ENCODE peak calls at places on chromosomes 1 and 21, in four cellular contexts. E, V, T and D are unnamed samples.

GRCh38 chr1:220708929-220709801 is 19.0 kb downstream of the C1orf115 start:
- DNase-seq in E (no peak), T (no peak), V (no peak), D (no peak)

GRCh38 chr1:180252638-180253536 is 22.8 kb downstream of the LHX4 start:
- DNase-seq in V (peak), T (peak), E (no peak), D (peak)

GRCh38 chr1:164320780-164321683 is 238.0 kb upstream of the PBX1 start:
- DNase-seq in V (no peak), E (peak), T (no peak), D (peak)

GRCh38 chr1:4108741-4109625 is 208.9 kb upstream of the C1orf174 start:
- DNase-seq in E (no peak), T (no peak), V (no peak), D (no peak)

GRCh38 chr1:222167111-222167510 is 380.8 kb downstream of the HHIPL2 start:
- DNase-seq in T (peak), E (peak), V (no peak), D (peak)

GRCh38 chr1:45551684-45552083 is 1.1 kb downstream of the AKR1A1 start:
- DNase-seq in V (no peak), E (no peak), T (no peak), D (no peak)

GRCh38 chr1:207058878-207059867 is 6.1 kb downstream of the PFKFB2 start:
- DNase-seq in T (no peak), V (no peak), E (no peak), D (no peak)

GRCh38 chr1:67937651-67938050 is 104.4 kb upstream of the GNG12 start:
- DNase-seq in T (no peak), E (peak), V (no peak), D (peak)

GRCh38 chr1:41347276-41347675 is 14.0 kb upstream of the FOXO6 start:
- DNase-seq in E (no peak), T (no peak), V (no peak), D (no peak)

GRCh38 chr1:180973360-180973759 is 49.3 kb downstream of the STX6 start:
- DNase-seq in E (no peak), V (no peak), T (no peak), D (no peak)

GRCh38 chr21:31557421-31557955 is 102.0 kb upstream of the SOD1 start:
- DNase-seq in E (no peak), V (no peak), T (no peak), D (no peak)

GRCh38 chr1:145892486-145893087 is 6.9 kb upstream of the ANKRD35 start:
- DNase-seq in T (no peak), E (peak), V (no peak), D (peak)

GRCh38 chr21:45296638-45297037 is 8.9 kb upstream of the POFUT2 start:
- DNase-seq in V (no peak), E (no peak), T (no peak), D (no peak)

GRCh38 chr21:45293214-45293725 is 5.6 kb upstream of the POFUT2 start:
- DNase-seq in T (no peak), V (peak), E (no peak), D (peak)

GRCh38 chr21:45293726-45294401 is 6.2 kb upstream of the POFUT2 start:
- DNase-seq in V (no peak), T (no peak), E (no peak), D (no peak)

GRCh38 chr21:45295576-45296365 is 8.1 kb upstream of the POFUT2 start:
- DNase-seq in V (peak), E (peak), T (no peak), D (peak)

GRCh38 chr21:45294509-45295291 is 7.0 kb upstream of the POFUT2 start:
- DNase-seq in T (no peak), V (peak), E (peak), D (peak)
- H3K4me3 ChIP-seq in T (no peak), V (no peak), E (peak), D (peak)

DNA sequence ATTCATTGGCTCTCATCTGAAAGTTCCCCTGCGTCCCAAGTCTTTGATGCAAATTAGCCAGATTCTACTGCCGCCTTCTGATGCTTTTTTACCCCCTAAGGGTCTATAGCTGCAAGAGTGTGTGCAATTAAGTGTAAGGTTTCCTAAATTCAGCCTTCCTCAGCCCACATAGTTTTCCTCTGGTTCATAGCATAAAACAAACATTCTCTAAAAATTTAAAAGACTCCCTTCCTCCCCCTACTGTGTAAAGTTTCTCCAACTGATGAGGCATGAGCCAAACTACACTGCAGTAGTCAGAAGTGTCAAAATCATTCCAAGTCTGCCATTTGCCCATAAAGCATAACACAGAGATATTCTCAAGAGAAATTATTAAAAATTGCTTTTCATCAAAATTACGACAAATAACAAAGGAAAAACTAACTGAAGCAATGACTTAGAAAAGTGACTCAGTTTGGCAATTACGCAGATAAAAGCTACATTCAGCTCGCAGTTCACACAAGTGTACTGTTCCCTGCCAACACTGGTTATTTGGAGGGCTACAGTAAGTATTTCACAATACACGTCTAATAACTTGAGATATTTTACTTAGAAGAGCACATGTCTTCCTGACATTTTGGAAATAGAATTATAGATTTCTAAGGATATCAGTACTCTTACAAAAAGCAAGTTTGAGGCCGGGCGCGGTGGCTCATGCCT is 15.4 kb downstream of the KCNH1 start:
- DNase-seq in T (no peak), V (no peak), E (peak), D (no peak)
- TF ChIP-seq CTCF in T (no peak), V (no peak), E (no peak), D (no peak)

GRCh38 chr1:223731076-223731770 is 18.9 kb downstream of the CAPN2 start:
- DNase-seq in V (peak), E (peak), T (no peak), D (peak)

GRCh38 chr1:223737342-223737741 is 25.0 kb downstream of the CAPN2 start:
- DNase-seq in V (no peak), T (no peak), E (no peak), D (no peak)

GRCh38 chr1:223730471-223730870 is 18.1 kb downstream of the CAPN2 start:
- DNase-seq in V (no peak), E (no peak), T (no peak), D (peak)

GRCh38 chr1:223732993-223733798 is 20.9 kb downstream of the CAPN2 start:
- DNase-seq in E (no peak), V (no peak), T (no peak), D (peak)

DNA sequence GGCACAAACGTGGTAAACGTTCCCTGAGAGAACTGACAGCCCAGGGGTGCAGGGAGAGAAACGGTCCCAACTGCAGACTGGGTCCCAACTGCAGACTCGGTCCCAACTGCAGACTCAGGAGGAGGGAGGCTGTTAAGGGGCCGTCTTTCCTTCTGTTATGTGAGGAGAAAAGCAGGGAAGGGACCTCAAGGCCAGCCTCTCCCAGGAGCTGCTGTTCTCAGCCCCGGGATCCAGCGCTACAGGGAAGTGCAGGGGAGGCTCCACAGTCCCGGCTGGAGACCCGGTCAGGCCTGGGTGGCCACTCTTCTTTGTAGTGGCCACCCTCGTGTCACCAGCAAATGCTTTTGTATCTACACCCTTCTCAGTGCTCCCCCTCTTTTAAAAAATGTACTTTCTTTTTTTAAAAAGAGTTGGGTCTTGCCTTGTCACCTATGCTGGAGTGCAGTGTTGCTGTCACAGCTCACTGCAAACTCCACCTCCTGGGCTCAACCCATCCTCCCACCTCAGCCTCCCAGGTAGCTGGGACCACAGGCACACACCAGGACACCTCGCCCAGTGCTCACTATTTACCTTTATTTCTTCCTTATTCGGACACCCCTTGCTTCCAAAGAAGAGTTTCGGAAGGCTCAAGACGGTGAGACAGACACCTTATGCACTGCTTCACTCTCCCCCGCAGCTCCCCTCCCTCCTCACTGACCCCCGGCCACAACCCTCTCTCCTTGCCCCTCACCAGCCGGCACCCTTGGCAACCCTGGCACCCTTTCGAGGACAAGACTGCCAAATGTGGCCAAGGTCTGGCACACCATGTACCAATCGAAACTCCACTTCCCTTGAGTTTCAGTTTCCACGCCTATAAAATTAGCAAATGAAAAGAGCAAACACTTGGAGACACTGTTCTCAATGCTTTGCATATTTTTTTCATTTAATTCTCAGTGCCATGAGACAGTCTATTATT is 21.8 kb downstream of the CAPN2 start:
- DNase-seq in V (no peak), T (no peak), E (no peak), D (no peak)
- H3K4me3 ChIP-seq in V (no peak), T (no peak), E (no peak), D (no peak)

DNA sequence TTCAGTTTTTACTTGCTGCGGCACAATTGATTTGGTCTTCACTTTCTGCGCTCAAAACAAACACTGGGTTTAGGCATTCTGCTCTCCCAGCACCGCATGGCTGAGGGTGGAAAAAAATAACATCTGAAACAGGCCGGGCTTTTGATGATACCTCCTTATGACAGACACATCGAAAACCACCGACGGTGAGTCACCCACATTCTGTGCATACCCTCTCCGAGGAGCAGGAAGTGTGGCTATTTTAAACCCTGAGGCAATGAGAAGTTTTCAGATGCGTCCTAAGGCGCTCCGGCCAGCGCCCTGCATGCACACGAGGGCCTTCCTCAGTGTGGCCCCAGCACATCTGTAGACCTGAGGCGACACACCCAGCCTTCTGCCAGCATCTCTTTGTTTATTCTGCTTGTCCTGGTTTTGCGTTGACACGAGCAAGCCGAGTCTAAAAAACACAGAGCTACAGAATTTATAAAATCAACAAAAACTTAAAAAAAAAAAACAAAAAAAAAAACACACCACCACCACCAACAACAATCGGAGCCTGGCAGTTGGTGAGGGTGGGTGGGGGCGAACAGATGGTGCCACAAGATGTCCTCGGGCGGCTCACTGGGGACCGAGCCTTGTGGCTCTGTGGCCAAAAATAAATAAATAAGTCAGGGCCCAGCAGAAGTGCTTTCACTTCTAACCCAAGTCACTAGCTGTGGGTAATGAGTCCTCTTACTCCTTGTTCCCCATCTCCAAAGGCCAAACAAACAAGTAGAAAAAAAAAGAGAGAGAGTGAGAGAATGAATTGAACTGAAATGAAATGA is 162.6 kb upstream of the IRF2BP2 start:
- DNase-seq in V (peak), E (peak), T (peak), D (peak)
- TF ChIP-seq CTCF in V (no peak), E (no peak), T (no peak), D (no peak)

GRCh38 chr1:178096421-178096820 is 2.5 kb downstream of the RASAL2 start:
- DNase-seq in V (no peak), E (peak), T (no peak), D (peak)

GRCh38 chr1:178091986-178092745 is 1.7 kb upstream of the RASAL2 start:
- DNase-seq in T (no peak), V (no peak), E (peak), D (peak)

GRCh38 chr1:178093150-178093957 is 550 bp upstream of the RASAL2 start:
- DNase-seq in E (peak), T (peak), V (peak), D (peak)

GRCh38 chr1:178093958-178094751 is at the start of gene RASAL2:
- DNase-seq in V (peak), E (peak), T (peak), D (peak)

DNA sequence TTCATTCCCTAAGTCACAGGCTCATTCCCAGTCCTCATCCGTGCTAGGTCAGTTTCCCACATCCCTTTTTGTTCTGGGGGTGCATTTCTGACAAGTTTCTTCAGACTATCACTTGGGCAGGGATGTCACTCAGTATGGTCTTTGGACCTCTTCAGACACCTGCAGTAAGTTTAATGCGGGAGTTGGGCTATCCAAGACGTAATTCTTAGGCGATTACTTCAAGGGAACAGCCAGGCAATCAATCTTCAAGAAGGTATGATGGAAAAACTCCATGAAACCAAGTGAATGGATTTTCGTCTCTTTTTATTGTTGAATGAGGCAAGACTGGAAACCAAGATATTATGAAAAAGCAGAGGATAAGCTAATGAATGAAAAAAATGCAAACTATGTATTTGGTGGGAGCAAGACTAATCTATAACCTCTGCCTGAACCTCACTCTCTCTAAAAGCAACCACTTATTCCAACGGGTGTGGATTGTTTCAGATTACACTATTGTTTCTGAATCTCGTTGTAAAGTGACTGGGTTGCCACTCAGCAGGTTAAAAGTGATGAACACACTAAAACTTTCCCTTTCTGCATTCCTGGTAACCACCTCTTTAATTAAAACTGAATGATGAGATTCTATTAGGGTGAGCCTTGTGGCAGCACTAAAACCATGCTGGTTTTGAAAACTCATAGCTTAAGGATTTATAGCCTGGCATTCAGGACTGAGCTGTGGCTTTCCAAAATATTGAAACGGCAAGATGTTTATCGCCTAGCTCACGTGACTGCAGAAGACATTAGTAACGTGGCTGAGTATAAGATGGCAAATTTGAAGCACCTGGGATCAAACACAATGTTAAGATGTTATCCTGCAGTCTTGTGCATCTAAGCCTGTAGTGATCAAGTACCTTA is 1.1 kb downstream of the RASAL2 start:
- DNase-seq in T (no peak), E (peak), V (no peak), D (peak)
- H3K4me3 ChIP-seq in T (no peak), E (peak), V (peak), D (peak)

DNA sequence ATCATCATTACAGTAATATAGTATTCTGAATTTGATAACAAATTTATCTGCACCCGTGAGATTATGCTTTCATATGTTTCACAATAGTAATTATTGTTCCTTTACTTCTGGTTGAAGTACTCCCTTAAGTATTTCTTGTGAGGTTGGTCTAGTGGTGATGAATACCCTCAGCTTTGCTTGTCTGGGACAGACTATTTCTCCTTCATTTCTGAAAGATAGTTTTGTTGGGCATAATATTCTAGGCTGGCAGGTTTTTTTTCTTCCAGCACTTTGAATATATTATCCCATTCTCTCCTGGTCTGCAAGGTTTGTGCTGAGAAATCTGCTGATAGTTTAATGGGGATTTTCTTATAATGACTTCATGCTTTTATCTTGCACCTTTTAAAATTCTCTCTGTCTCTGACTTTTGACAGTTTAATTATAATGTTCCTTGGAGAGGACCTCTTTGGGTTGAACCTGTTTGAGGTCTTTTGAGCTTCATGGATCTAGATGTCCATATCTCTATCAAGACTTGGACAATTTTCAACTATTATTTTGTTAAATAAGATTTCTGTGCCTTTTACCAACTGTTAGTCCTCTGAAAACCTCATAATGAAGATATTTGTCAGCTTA is 371.5 kb upstream of the VAMP3 start:
- DNase-seq in E (no peak), T (no peak), V (no peak), D (no peak)
- TF ChIP-seq CTCF in E (no peak), T (no peak), V (no peak), D (no peak)

GRCh38 chr1:235919797-235920475 is 53.2 kb upstream of the LYST start:
- DNase-seq in E (peak), V (no peak), T (no peak), D (peak)
- H3K4me3 ChIP-seq in E (no peak), V (no peak), T (no peak), D (no peak)